ENCODE peak calls at places on chromosomes 6 and 20, in seven cellular contexts. S is mesendoderm, J is IMR-90, V is neuronal stem cell, E is H9, M is H1, T is trophoblast cell. R is an unnamed sample.

GRCh38 chr6:42969934-42970333 is 9.0 kb downstream of the PEX6 start:
- DNase-seq in J (no peak), V (no peak), S (no peak), T (no peak), E (no peak), M (no peak), R (no peak)

GRCh38 chr20:62120990-62121775 is 1.1 kb upstream of the LSM14B start:
- DNase-seq in M (no peak), J (peak; percentile 61), S (no peak), V (no peak), T (peak; percentile 32), E (no peak), R (peak; percentile 77)

GRCh38 chr6:132598473-132598872 is 8.9 kb upstream of the TAAR5 start:
- DNase-seq in J (no peak), V (no peak), M (no peak), T (peak; percentile 10), E (peak; percentile 61), S (peak; percentile 69), R (no peak)

GRCh38 chr6:2902470-2902762 is 693 bp downstream of the SERPINB9 start:
- DNase-seq in S (no peak), M (no peak), T (peak; percentile 59), V (no peak), J (peak; percentile 24), E (no peak), R (no peak)

GRCh38 chr20:49675368-49676151 is 38.1 kb downstream of the B4GALT5 start:
- DNase-seq in T (peak; percentile 58), M (no peak), V (no peak), E (no peak), J (no peak), S (no peak), R (no peak)

GRCh38 chr6:156686429-156686939 is 90.7 kb upstream of the ARID1B start:
- DNase-seq in V (no peak), M (no peak), J (peak; percentile 59), T (peak; percentile 23), S (peak; percentile 89), E (peak; percentile 49), R (no peak)

GRCh38 chr20:15603501-15603900 is 969.7 kb downstream of the KIF16B start:
- DNase-seq in V (no peak), T (peak; percentile 40), E (no peak), J (no peak), S (no peak), M (no peak), R (no peak)

GRCh38 chr20:17643531-17644188 is 38.4 kb downstream of the RRBP1 start:
- DNase-seq in M (no peak), J (no peak), S (no peak), V (no peak), E (no peak), T (no peak), R (no peak)

GRCh38 chr6:5082487-5083306 is 2.4 kb upstream of the PPP1R3G start:
- DNase-seq in V (no peak), M (no peak), T (peak; percentile 96), S (peak; percentile 57), J (peak; percentile 81), E (no peak), R (peak; percentile 81)

DNA sequence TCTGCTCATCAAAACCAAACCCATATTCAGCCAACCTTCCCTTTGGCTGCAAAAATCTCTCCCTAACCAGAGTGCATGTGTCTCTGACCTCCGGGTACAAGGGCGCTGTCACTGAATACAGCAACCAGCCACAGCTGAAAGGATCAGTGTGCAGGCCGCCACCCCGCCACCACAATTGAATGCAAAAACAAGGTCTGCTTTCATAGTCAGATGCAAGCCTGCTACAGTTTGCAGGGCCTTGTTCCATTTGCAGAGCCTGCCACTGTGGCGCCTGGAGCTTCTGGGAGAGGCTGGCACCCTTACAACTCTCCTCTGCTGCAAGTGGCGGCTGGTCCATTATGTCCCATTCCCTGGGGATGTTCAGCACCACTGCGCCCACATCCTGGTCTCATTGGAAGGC is 23.5 kb downstream of the MDGA1 start:
- DNase-seq in M (no peak), T (no peak), S (no peak), V (no peak), J (no peak), E (no peak), R (no peak)
- H3K18ac ChIP-seq in M (no peak overlapping the region), T (no peak overlapping the region), S (no peak overlapping the region), V (no peak overlapping the region), J (no peak overlapping the region), E (no peak overlapping the region), R (no peak overlapping the region)

GRCh38 chr6:54096811-54097210 is 14.4 kb upstream of the MLIP start:
- DNase-seq in T (no peak), V (no peak), S (no peak), M (no peak), E (no peak), J (no peak), R (no peak)

GRCh38 chr6:54099201-54099600 is 12.0 kb upstream of the MLIP start:
- DNase-seq in M (no peak), V (no peak), T (no peak), J (no peak), S (no peak), E (no peak), R (no peak)

GRCh38 chr6:54098450-54099044 is 12.7 kb upstream of the MLIP start:
- DNase-seq in J (no peak), T (no peak), E (no peak), S (no peak), M (no peak), V (no peak), R (no peak)

GRCh38 chr6:54095740-54096139 is 15.5 kb upstream of the MLIP start:
- DNase-seq in E (no peak), V (no peak), T (no peak), S (no peak), M (no peak), J (no peak), R (no peak)

DNA sequence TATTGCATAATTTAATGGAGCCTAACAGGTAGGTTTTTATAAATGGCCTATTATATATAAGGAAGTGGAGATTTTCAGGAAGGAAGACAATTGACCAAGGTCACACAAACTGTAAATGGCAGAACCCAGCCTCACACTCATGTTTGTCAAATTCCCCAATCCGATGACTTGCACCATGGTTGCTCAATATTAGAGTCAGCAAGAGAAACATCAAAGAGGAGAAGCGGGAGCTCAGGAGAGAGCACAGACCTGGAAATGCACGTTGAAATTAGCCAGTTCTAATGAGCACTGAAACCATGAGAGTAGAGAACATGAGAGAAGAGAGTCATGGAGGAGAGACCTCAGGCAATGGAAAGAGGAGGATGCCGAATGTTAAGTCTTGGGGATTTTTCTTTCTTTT is 13.5 kb upstream of the MLIP start:
- DNase-seq in E (no peak), S (no peak), V (no peak), J (no peak), T (peak; percentile 24), M (no peak), R (no peak)
- H4K8ac ChIP-seq in E (no peak overlapping the region), S (no peak overlapping the region), V (no peak overlapping the region), J (no peak overlapping the region), T (no peak overlapping the region), M (no peak overlapping the region), R (no peak overlapping the region)

GRCh38 chr20:57672164-57672563 is 37.7 kb downstream of the PMEPA1 start:
- DNase-seq in T (no peak), V (no peak), J (peak; percentile 10), E (no peak), M (no peak), S (no peak), R (no peak)
- H2BK120ac ChIP-seq in T (no peak overlapping the region), V (no peak overlapping the region), J (no peak overlapping the region), E (no peak overlapping the region), M (no peak overlapping the region), S (no peak overlapping the region), R (no peak overlapping the region)

DNA sequence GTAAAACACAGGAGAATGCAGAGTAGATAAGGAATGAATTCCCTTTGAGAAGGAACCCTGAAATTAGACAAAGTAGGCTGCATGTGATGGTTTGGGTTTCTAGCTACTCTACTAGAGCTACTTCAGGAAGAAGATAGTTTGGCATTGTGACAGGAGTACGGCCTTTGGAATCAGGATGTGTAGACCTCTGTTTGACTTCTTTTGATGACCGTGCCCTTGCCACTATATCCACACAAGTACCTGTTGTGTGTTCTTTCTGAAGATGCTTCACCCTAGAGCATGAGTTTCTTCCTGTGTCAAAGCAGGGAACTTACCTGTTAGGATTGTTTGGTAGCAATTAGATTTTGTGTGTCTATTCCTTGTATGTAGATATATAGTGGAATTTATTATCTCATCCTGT is 41.7 kb downstream of the CD2AP start:
- DNase-seq in V (no peak), M (no peak), S (no peak), J (no peak), E (no peak), T (no peak), R (no peak)
- H3K18ac ChIP-seq in V (no peak overlapping the region), M (no peak overlapping the region), S (no peak overlapping the region), J (no peak overlapping the region), E (no peak overlapping the region), T (no peak overlapping the region), R (no peak overlapping the region)